ENCODE peak calls at places on chromosomes 11 and 22, in eight cellular contexts. N is NCI-H1092, J is Daoy, F is AG09309, D is NCI-H510A, C is AG04450, Z is Panc1, L is WTC11. G is an unnamed sample.

GRCh38 chr22:32205974-32206773 is 1.3 kb upstream of the RFPL2 start:
- DNase-seq in J (no peak), D (no peak), Z (no peak), F (no peak), L (peak), N (no peak), C (no peak), G (no peak)

GRCh38 chr11:94449437-94449836 is 44.2 kb downstream of the MRE11 start:
- DNase-seq in D (no peak), F (peak), N (no peak), Z (peak), J (peak), C (peak), L (no peak), G (peak)

GRCh38 chr11:65471410-65471762 is 27.5 kb upstream of the MALAT1 start:
- DNase-seq in L (peak), N (peak), D (no peak), J (peak), C (no peak), Z (no peak), F (no peak), G (no peak)

GRCh38 chr11:76321820-76322524 is 59.0 kb downstream of the THAP12 start:
- DNase-seq in J (no peak), D (no peak), N (no peak), L (peak), Z (no peak), F (no peak), C (no peak), G (no peak)

GRCh38 chr11:121838571-121838970 is 277.4 kb downstream of the BLID start:
- DNase-seq in C (no peak), Z (no peak), J (no peak), N (no peak), F (no peak), D (no peak), L (no peak), G (no peak)

GRCh38 chr22:24875862-24876506 is 70.0 kb downstream of the SGSM1 start:
- DNase-seq in L (peak), J (peak), C (no peak), D (no peak), F (no peak), N (no peak), Z (no peak), G (no peak)

GRCh38 chr22:39080993-39081513 is 4.0 kb downstream of the APOBEC3G start:
- DNase-seq in N (no peak), C (no peak), F (no peak), Z (no peak), J (no peak), D (no peak), L (no peak), G (no peak)

GRCh38 chr11:13344818-13345217 is 67.2 kb downstream of the BMAL1 start:
- DNase-seq in N (no peak), C (no peak), F (no peak), J (peak), D (no peak), Z (no peak), L (no peak), G (no peak)

GRCh38 chr11:6259638-6260019 is at the start of gene CCKBR:
- DNase-seq in Z (no peak), J (no peak), D (peak), C (no peak), L (peak), N (no peak), F (no peak), G (peak)

GRCh38 chr11:118790357-118791014 is 478 bp downstream of the DDX6 start:
- DNase-seq in J (peak), D (peak), C (no peak), N (peak), Z (no peak), L (peak), F (peak), G (peak)

GRCh38 chr22:23913661-23914353 is 19.6 kb downstream of the MIF start:
- DNase-seq in C (peak), Z (peak), D (peak), J (peak), L (peak), N (peak), F (peak), G (peak)

GRCh38 chr22:47282851-47283250 is 520.4 kb downstream of the TBC1D22A start:
- DNase-seq in L (no peak), F (no peak), N (no peak), Z (no peak), C (no peak), D (no peak), J (no peak), G (no peak)

GRCh38 chr22:19065298-19065859 is 56.8 kb downstream of the DGCR2 start:
- DNase-seq in Z (no peak), C (no peak), J (no peak), F (no peak), L (no peak), N (no peak), D (no peak), G (no peak)

GRCh38 chr22:27107824-27108223 is 450.4 kb downstream of the MIAT start:
- DNase-seq in L (no peak), Z (no peak), N (no peak), J (peak), F (peak), D (peak), C (no peak), G (no peak)

GRCh38 chr11:86869531-86869930 is 69.2 kb downstream of the PRSS23 start:
- DNase-seq in N (no peak), J (no peak), Z (no peak), F (no peak), D (no peak), L (no peak), C (no peak), G (no peak)

GRCh38 chr11:66956689-66957290 is 1.4 kb downstream of the PC start:
- DNase-seq in N (no peak), L (no peak), F (no peak), C (no peak), J (peak), D (no peak), Z (no peak), G (no peak)

GRCh38 chr22:40029189-40029890 is 34.6 kb downstream of the FAM83F start:
- DNase-seq in F (no peak), N (no peak), J (no peak), L (no peak), Z (no peak), C (no peak), D (no peak), G (no peak)

GRCh38 chr22:49951986-49952896 is 8.3 kb upstream of the PIM3 start:
- DNase-seq in C (peak), D (no peak), J (peak), L (no peak), F (no peak), Z (no peak), N (no peak), G (no peak)

GRCh38 chr11:32451808-32452207 is 16.5 kb upstream of the WT1 start:
- DNase-seq in Z (no peak), N (no peak), F (no peak), D (no peak), L (no peak), J (no peak), C (no peak), G (no peak)

GRCh38 chr22:46968848-46969247 is 206.4 kb downstream of the TBC1D22A start:
- DNase-seq in J (no peak), D (no peak), Z (no peak), L (no peak), F (no peak), C (no peak), N (no peak), G (no peak)

GRCh38 chr22:50174382-50175190 is 4.1 kb downstream of the PANX2 start:
- DNase-seq in F (no peak), L (no peak), D (no peak), Z (no peak), C (no peak), J (no peak), N (no peak), G (no peak)

GRCh38 chr11:88288560-88288959 is 49.0 kb downstream of the CTSC start:
- DNase-seq in L (no peak), J (no peak), C (no peak), D (no peak), F (no peak), N (peak), Z (no peak), G (no peak)

G was measured in NCI-H1930.